ENCODE peak calls at places on chromosome 3, in six cellular contexts. M, B, K, G, O and V are unnamed samples.

GRCh38 chr3:99419111-99419510 is 219.3 kb upstream of the COL8A1 start:
- DNase-seq in K (no peak), M (no peak), O (no peak), G (no peak), B (no peak), V (no peak)

GRCh38 chr3:32817561-32818430 is at the start of gene TRIM71:
- DNase-seq in B (no peak), K (no peak), G (no peak), O (no peak), M (peak), V (no peak)

GRCh38 chr3:159764211-159765024 is 224.2 kb upstream of the IL12A start:
- DNase-seq in O (no peak), B (peak), K (no peak), G (peak), M (no peak), V (peak)

GRCh38 chr3:115891237-115891636 is 267.9 kb downstream of the GAP43 start:
- DNase-seq in B (no peak), O (no peak), M (no peak), K (no peak), G (no peak), V (no peak)

GRCh38 chr3:112134335-112135124 is 1.5 kb upstream of the GCSAM start:
- DNase-seq in G (no peak), O (no peak), B (no peak), M (no peak), K (no peak), V (no peak)

GRCh38 chr3:182735672-182736071 is 57.6 kb upstream of the ATP11B start:
- DNase-seq in O (no peak), B (no peak), G (no peak), K (no peak), M (no peak), V (no peak)

GRCh38 chr3:196388946-196389345 is 43.3 kb downstream of the UBXN7 start:
- DNase-seq in B (no peak), M (no peak), O (no peak), K (no peak), G (no peak), V (no peak)

GRCh38 chr3:117964814-117965213 is 1069.8 kb downstream of the IGSF11 start:
- DNase-seq in G (no peak), K (no peak), O (no peak), M (no peak), B (no peak), V (no peak)

GRCh38 chr3:111627092-111627491 is 31.9 kb upstream of the ZBED2 start:
- DNase-seq in G (no peak), B (no peak), O (no peak), M (no peak), K (no peak), V (no peak)

GRCh38 chr3:187963677-187964385 is 190.1 kb upstream of the LPP start:
- DNase-seq in G (no peak), K (no peak), B (no peak), M (no peak), O (no peak), V (no peak)

GRCh38 chr3:144185291-144185690 is 213.7 kb downstream of the DIPK2A start:
- DNase-seq in K (no peak), O (no peak), B (no peak), M (no peak), G (no peak), V (no peak)
- H3K4me3 ChIP-seq in K (no peak), O (no peak), B (no peak), M (no peak), G (no peak), V (no peak)

GRCh38 chr3:161851941-161852566 is 355.4 kb downstream of the OTOL1 start:
- DNase-seq in B (no peak), O (no peak), M (peak), G (no peak), K (no peak), V (no peak)
- TF ChIP-seq CTCF in B (peak), O (peak), M (peak), G (peak), K (peak), V (peak)

DNA sequence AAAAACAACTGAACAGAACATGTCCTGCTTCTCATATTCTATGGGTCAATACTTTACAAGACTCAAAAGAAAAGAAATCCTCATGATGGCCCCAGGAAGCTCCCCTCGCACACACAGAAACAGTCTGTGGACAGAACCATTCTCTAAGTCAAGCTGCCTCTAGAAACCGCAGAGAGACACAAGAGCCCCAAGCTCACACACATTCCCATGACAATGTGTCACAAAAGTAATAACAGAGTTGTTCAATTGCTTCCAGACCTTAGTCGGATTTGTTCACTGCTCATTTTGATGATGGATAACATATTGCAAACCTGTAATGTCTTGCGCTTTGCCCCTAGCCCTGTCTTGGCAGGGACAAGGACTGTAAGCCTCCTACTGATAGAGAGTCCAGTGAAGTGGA is 60.9 kb downstream of the UMPS start:
- DNase-seq in G (no peak), M (no peak), O (no peak), B (no peak), K (no peak), V (no peak)
- H3K27ac ChIP-seq in G (peak), M (no peak), O (no peak), B (peak), K (peak), V (peak)

DNA sequence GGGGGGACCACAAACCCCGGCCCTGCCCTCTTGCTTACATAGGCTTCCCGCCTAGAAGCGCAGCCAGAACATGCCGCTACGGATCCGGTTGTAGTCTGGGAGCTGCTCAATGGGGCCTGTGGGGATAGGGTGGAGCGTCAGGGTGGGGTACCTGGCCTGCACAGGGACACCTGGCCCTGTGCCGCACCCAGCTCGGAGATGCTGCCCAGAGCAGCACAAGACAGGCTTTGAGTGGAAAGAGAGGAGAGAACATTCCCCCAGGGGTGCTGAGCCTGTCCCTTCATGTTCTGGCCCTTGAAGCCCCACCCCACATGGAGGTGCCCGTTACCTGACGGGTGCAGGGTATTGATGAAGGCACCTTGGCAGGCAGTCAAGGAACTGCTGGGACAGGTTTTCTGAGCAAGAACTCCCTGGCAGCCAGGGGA is 4.0 kb upstream of the COL7A1 start:
- DNase-seq in O (peak), B (no peak), G (no peak), M (no peak), K (no peak), V (no peak)
- H3K4me3 ChIP-seq in O (no peak), B (peak), G (no peak), M (no peak), K (no peak), V (peak)

GRCh38 chr3:124986153-124987143 is 51.9 kb upstream of the MUC13 start:
- DNase-seq in K (no peak), O (peak), G (no peak), B (no peak), M (peak), V (no peak)
- TF ChIP-seq CTCF in K (peak), O (peak), G (no peak), B (peak), M (peak), V (no peak)

DNA sequence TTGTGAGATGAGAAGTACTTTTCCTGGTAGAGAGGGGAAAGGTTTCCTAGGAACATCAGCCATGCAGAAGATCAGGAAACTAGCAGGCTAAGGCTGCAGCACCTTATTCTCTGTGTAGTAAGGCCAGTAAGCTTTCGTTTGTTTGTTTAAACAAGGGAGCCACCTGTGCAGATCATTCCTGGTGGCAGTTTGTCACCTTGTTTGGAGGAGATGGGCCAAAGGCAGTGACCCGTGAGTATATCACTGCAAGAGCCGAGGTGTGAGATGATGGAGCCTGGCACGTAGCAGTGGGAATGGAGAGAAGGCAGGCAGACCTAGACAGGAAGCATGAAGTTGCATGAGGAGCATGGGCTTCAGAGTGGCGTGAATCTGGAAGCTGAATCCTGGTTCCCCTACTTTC is 19.6 kb downstream of the ATG7 start:
- DNase-seq in M (no peak), B (no peak), K (no peak), G (no peak), O (no peak), V (no peak)
- H3K27ac ChIP-seq in M (peak), B (peak), K (no peak), G (no peak), O (peak), V (no peak)

GRCh38 chr3:139537795-139538538 is 1.6 kb downstream of the RBP1 start:
- DNase-seq in O (no peak), K (no peak), B (no peak), G (no peak), M (no peak), V (no peak)
- H3K4me3 ChIP-seq in O (no peak), K (no peak), B (no peak), G (no peak), M (no peak), V (no peak)

DNA sequence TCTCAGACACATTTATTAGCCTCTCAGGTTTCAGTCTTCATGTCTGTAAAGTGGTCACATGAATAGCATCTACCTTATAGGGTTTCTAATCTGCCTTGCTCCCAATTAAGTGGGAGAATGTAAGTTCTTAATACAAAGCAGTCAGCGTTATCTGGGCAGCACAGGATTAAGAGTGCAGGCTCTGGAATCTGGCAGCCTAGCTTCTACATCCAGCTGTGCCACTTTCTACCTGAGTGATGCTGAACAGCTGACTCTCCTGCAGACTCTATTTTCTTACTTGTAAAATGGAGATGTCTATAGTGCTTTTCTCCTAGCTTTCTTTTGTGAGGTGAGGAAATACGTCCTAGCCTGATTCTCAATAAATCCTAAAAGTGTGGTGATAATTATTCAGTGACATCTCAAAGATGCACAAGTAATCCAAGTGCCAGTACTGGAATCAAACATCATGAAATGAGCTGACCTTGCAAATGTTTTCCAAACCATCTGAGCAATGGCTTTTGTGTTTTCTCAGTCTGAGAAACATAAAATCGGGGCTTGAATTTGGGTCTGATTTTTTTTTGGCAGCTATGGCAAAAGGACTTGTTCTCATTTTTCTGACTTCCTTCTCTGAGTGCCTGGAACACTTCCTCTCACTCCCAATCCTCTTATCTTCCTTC is 232.2 kb upstream of the FEZF2 start:
- DNase-seq in B (no peak), K (no peak), M (no peak), O (no peak), G (no peak), V (no peak)
- TF ChIP-seq CTCF in B (no peak), K (no peak), M (no peak), O (no peak), G (no peak), V (no peak)